ENCODE peak calls at places on chromosomes 6 and 20, in five cellular contexts. G, Q, S, Z and N are unnamed samples.

GRCh38 chr6:41476407-41476806 is 69.8 kb upstream of the FOXP4 start:
- DNase-seq in S (no peak), Z (no peak), G (no peak), Q (no peak), N (no peak)

GRCh38 chr6:110178626-110179405 is 654 bp downstream of the WASF1 start:
- DNase-seq in Q (peak), S (peak), Z (peak), G (peak), N (peak)

GRCh38 chr6:11040134-11040533 is 4.0 kb downstream of the ELOVL2 start:
- DNase-seq in S (no peak), Z (no peak), G (no peak), Q (no peak), N (no peak)

GRCh38 chr6:21592953-21593352 is 598 bp upstream of the SOX4 start:
- DNase-seq in G (no peak), Z (no peak), Q (no peak), S (no peak), N (no peak)

GRCh38 chr6:89412071-89413005 is at the start of gene RRAGD:
- DNase-seq in S (peak), G (peak), Q (peak), Z (no peak), N (peak)

GRCh38 chr20:50191065-50191565 is 485 bp downstream of the CEBPB start:
- DNase-seq in Q (peak), G (no peak), Z (no peak), S (no peak), N (peak)

GRCh38 chr6:110875548-110876169 is 1.1 kb downstream of the AMD1 start:
- DNase-seq in Q (peak), S (peak), G (no peak), Z (no peak), N (peak)

GRCh38 chr6:20092071-20092566 is 120.2 kb downstream of the MBOAT1 start:
- DNase-seq in S (peak), Q (peak), G (peak), Z (peak), N (no peak)

GRCh38 chr6:13873288-13874190 is 51.2 kb upstream of the RNF182 start:
- DNase-seq in S (peak), G (peak), Q (peak), Z (no peak), N (peak)

GRCh38 chr6:34189806-34190503 is 44.1 kb upstream of the GRM4 start:
- DNase-seq in Z (no peak), S (no peak), Q (peak), G (no peak), N (no peak)

GRCh38 chr6:145632971-145633370 is 102.3 kb downstream of the EPM2A start:
- DNase-seq in G (no peak), S (no peak), Z (no peak), Q (no peak), N (no peak)

GRCh38 chr20:17379651-17380050 is 151.5 kb downstream of the BFSP1 start:
- DNase-seq in Q (no peak), Z (no peak), S (no peak), G (no peak), N (no peak)

GRCh38 chr6:81793811-81794210 is 41.3 kb upstream of the TENT5A start:
- DNase-seq in Q (no peak), Z (no peak), G (no peak), S (no peak), N (no peak)

GRCh38 chr6:7730852-7731251 is 5.0 kb downstream of the BMP6 start:
- DNase-seq in G (no peak), Z (peak), S (no peak), Q (no peak), N (no peak)
- TF ChIP-seq CTCF in G (no peak), Z (no peak), S (no peak), Q (no peak), N (no peak)

GRCh38 chr20:56816349-56816748 is 187.2 kb downstream of the TFAP2C start:
- DNase-seq in G (no peak), Z (no peak), S (no peak), Q (no peak), N (no peak)

GRCh38 chr20:56820984-56821383 is 191.9 kb downstream of the TFAP2C start:
- DNase-seq in S (no peak), G (no peak), Q (no peak), Z (no peak), N (no peak)

GRCh38 chr20:56815796-56816195 is 186.7 kb downstream of the TFAP2C start:
- DNase-seq in G (no peak), S (no peak), Q (no peak), Z (no peak), N (no peak)

DNA sequence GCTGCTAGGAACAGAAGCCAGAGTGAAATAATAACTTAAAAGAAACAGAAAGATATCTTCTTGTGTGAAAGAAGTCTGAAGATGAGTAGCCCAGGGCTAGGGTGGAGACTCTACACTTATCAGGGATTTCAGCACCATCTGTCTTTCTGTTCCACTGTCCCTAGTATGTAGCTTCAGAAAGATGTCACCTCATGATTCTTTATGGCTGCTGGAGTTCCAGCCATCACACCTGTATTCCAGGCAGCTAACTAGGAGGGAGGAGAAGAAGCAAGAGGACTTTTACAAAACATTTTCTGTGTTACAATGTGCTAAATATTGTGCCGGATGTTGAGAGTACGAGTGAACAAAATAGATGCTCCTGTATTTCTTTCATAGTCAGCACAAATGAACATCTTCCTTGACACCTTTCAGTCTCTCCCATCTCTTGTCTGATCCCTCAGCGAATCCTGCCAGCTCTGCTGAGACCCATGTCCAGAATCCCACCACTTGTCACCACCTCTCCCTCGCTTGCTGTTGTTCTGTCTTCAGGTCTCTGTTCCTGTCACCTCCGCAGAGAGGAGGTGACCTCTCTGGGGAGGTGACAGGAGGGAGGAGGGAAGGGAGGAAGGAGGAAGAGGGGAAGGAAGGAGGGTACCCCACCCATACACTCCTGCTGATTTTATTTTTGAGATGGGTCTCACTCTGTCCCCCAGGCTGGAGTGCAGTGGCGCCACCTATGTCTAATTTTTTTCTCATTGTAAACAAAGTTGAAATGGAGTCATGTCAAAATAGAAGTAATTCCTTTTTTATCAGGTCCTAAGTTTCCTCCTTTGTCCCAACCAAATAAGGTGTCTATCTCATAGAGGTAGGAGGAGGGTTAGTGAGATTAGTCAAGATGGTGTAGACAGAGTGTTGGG is 188.9 kb downstream of the TFAP2C start:
- DNase-seq in G (peak), Q (no peak), Z (no peak), S (no peak), N (no peak)
- TF ChIP-seq CTCF in G (peak), Q (no peak), Z (peak), S (peak), N (no peak)

GRCh38 chr6:131644921-131645320 is 7.8 kb downstream of the ENPP3 start:
- DNase-seq in Q (no peak), Z (no peak), S (no peak), G (no peak), N (no peak)
- TF ChIP-seq CTCF in Q (no peak), Z (no peak), S (no peak), G (no peak), N (no peak)

GRCh38 chr6:152356016-152356415 is 281.1 kb downstream of the SYNE1 start:
- DNase-seq in Q (no peak), G (no peak), Z (no peak), S (no peak), N (no peak)

GRCh38 chr6:152360016-152360415 is 277.1 kb downstream of the SYNE1 start:
- DNase-seq in Q (no peak), Z (no peak), S (no peak), G (no peak), N (no peak)

GRCh38 chr6:152353440-152353839 is 283.7 kb downstream of the SYNE1 start:
- DNase-seq in S (no peak), Q (no peak), G (no peak), Z (no peak), N (no peak)

GRCh38 chr6:152355166-152355565 is 282.0 kb downstream of the SYNE1 start:
- DNase-seq in G (no peak), S (peak), Q (no peak), Z (no peak), N (no peak)

GRCh38 chr6:152356659-152357058 is 280.5 kb downstream of the SYNE1 start:
- DNase-seq in G (peak), Q (peak), Z (no peak), S (peak), N (no peak)
- TF ChIP-seq CTCF in G (peak), Q (peak), Z (peak), S (peak), N (no peak)

DNA sequence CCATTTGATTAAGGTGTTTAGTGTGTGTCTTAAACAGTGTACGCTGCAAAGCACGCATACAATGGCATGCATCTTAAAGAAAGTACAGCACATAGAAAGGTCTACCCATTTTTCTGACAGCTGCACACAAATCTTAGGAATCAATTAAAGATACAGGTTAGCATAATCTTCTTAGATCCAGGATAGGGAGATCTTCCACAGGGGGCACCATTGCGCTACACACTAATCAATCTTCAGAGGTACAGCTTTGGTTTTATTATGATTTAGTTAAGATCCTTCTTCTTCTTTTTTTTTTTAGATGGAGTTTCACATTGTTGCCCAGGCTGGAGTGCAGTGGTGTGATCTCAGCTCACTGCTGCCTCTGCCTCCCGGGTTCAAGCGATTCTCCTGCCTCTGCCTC is 63.7 kb upstream of the BEND3 start:
- DNase-seq in Q (peak), S (peak), G (peak), Z (no peak), N (no peak)
- TF ChIP-seq CTCF in Q (no peak), S (peak), G (peak), Z (peak), N (no peak)

GRCh38 chr6:29619578-29619977 is 13.4 kb downstream of the GABBR1 start:
- DNase-seq in G (no peak), Q (no peak), Z (no peak), S (no peak), N (no peak)

GRCh38 chr6:29620629-29621028 is 12.4 kb downstream of the GABBR1 start:
- DNase-seq in S (no peak), Z (no peak), G (no peak), Q (no peak), N (no peak)

GRCh38 chr6:29617782-29618557 is 15.0 kb downstream of the GABBR1 start:
- DNase-seq in Z (no peak), Q (peak), S (no peak), G (no peak), N (no peak)
- TF ChIP-seq CTCF in Z (peak), Q (peak), S (peak), G (peak), N (peak)

GRCh38 chr20:41352106-41352505 is 11.5 kb downstream of the LPIN3 start:
- DNase-seq in Q (no peak), S (peak), Z (no peak), G (no peak), N (no peak)
- TF ChIP-seq CTCF in Q (no peak), S (peak), Z (peak), G (peak), N (peak)